ENCODE peak calls at places on chromosome 5, in four cellular contexts. One of them, this sample, is unnamed.

GRCh38 chr5:118597448-118597847 is 390.9 kb downstream of the DTWD2 start:
- DNase-seq in HepG2: no peak
- DNase-seq in Panc1: no peak
- DNase-seq in HCT116: no peak
- DNase-seq in this sample: no peak

GRCh38 chr5:117204926-117205869 is 630.6 kb upstream of the SEMA6A start:
- DNase-seq in HCT116: no peak
- DNase-seq in Panc1: no peak
- DNase-seq in HepG2: no peak
- DNase-seq in this sample: no peak

GRCh38 chr5:150410524-150411244 is 2.0 kb downstream of the CD74 start:
- DNase-seq in HepG2: peak
- DNase-seq in Panc1: peak
- DNase-seq in HCT116: peak
- DNase-seq in this sample: no peak

GRCh38 chr5:37722236-37723146 is 117.3 kb downstream of the GDNF start:
- DNase-seq in HCT116: peak
- DNase-seq in HepG2: peak
- DNase-seq in Panc1: peak
- DNase-seq in this sample: peak

GRCh38 chr5:75048457-75048953 is 3.9 kb downstream of the GCNT4 start:
- DNase-seq in Panc1: no peak
- DNase-seq in HCT116: no peak
- DNase-seq in HepG2: no peak
- DNase-seq in this sample: no peak

GRCh38 chr5:121378559-121379359 is 472.9 kb upstream of the FTMT start:
- DNase-seq in HepG2: no peak
- DNase-seq in HCT116: no peak
- DNase-seq in Panc1: no peak
- DNase-seq in this sample: no peak

GRCh38 chr5:180484813-180485212 is 9.4 kb upstream of the CNOT6 start:
- DNase-seq in HCT116: no peak
- DNase-seq in Panc1: no peak
- DNase-seq in HepG2: no peak
- DNase-seq in this sample: no peak

GRCh38 chr5:41835625-41836024 is 34.6 kb downstream of the OXCT1 start:
- DNase-seq in HepG2: no peak
- DNase-seq in HCT116: peak
- DNase-seq in Panc1: no peak
- DNase-seq in this sample: no peak

GRCh38 chr5:14011089-14012004 is 66.9 kb upstream of the DNAH5 start:
- DNase-seq in HCT116: peak
- DNase-seq in Panc1: peak
- DNase-seq in HepG2: peak
- DNase-seq in this sample: peak

GRCh38 chr5:30041291-30041690 is 1152.2 kb upstream of the CDH6 start:
- DNase-seq in HepG2: no peak
- DNase-seq in HCT116: no peak
- DNase-seq in Panc1: no peak
- DNase-seq in this sample: no peak

GRCh38 chr5:177475563-177476427 is 2.4 kb upstream of the DBN1 start:
- DNase-seq in HepG2: no peak
- DNase-seq in HCT116: no peak
- DNase-seq in Panc1: no peak
- DNase-seq in this sample: no peak

GRCh38 chr5:173913686-173914321 is 25.7 kb downstream of the CPEB4 start:
- DNase-seq in Panc1: no peak
- DNase-seq in HCT116: no peak
- DNase-seq in HepG2: no peak
- DNase-seq in this sample: no peak

GRCh38 chr5:59579101-59579885 is 314.2 kb downstream of the PDE4D start:
- DNase-seq in Panc1: no peak
- DNase-seq in HepG2: peak
- DNase-seq in HCT116: no peak
- DNase-seq in this sample: no peak

GRCh38 chr5:179268399-179268952 is 76.8 kb downstream of the ADAMTS2 start:
- DNase-seq in Panc1: no peak
- DNase-seq in HepG2: peak
- DNase-seq in HCT116: no peak
- DNase-seq in this sample: no peak

GRCh38 chr5:8081179-8081578 is 212.2 kb downstream of the MTRR start:
- DNase-seq in HepG2: no peak
- DNase-seq in Panc1: no peak
- DNase-seq in HCT116: no peak
- DNase-seq in this sample: no peak

GRCh38 chr5:32790411-32790951 is 79.4 kb downstream of the NPR3 start:
- DNase-seq in HCT116: no peak
- DNase-seq in Panc1: no peak
- DNase-seq in HepG2: no peak
- DNase-seq in this sample: no peak

GRCh38 chr5:34038430-34038829 is 4.6 kb downstream of the C1QTNF3 start:
- DNase-seq in Panc1: no peak
- DNase-seq in HepG2: no peak
- DNase-seq in HCT116: no peak
- DNase-seq in this sample: no peak

GRCh38 chr5:161580621-161581020 is 34.1 kb upstream of the GABRB2 start:
- DNase-seq in HCT116: no peak
- DNase-seq in HepG2: no peak
- DNase-seq in Panc1: no peak
- DNase-seq in this sample: no peak

DNA sequence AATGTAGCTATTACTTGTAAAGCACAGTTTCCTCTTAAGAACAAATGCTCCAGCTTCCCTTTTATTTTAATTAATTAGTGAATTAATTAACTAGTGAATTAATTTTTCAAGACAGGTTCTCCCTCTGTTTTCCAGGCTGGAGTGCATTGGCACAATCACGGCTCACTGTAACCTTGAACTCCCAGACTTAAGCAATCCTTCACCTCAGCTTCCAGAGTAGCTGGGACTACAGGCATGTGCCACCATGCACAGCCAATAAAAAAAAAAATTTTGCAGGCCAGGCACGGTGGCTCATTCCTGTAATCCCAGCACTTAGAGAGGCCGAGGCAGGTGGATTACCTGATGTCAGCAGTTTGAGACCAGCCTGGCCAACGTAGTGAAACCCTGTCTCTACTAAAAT is 44.1 kb downstream of the FCHO2 start:
- DNase-seq in Panc1: no peak
- DNase-seq in HepG2: no peak
- DNase-seq in HCT116: no peak
- DNase-seq in this sample: no peak
- TF ChIP-seq TCF7L2 in Panc1: no peak
- TF ChIP-seq TCF7L2 in HepG2: no peak
- TF ChIP-seq TCF7L2 in HCT116: no peak
- TF ChIP-seq TCF7L2 in this sample: no peak

GRCh38 chr5:140632366-140633080 is 452 bp downstream of the CD14 start:
- DNase-seq in Panc1: no peak
- DNase-seq in HCT116: no peak
- DNase-seq in HepG2: no peak
- DNase-seq in this sample: no peak
- H3K4me3 ChIP-seq in Panc1: peak
- H3K4me3 ChIP-seq in HCT116: no peak
- H3K4me3 ChIP-seq in HepG2: peak
- H3K4me3 ChIP-seq in this sample: no peak

GRCh38 chr5:164420161-164420560 is 914.7 kb downstream of the MAT2B start:
- DNase-seq in HepG2: no peak
- DNase-seq in HCT116: no peak
- DNase-seq in Panc1: no peak
- DNase-seq in this sample: no peak
- TF ChIP-seq TCF7L2 in HepG2: no peak
- TF ChIP-seq TCF7L2 in HCT116: no peak
- TF ChIP-seq TCF7L2 in Panc1: no peak
- TF ChIP-seq TCF7L2 in this sample: no peak

DNA sequence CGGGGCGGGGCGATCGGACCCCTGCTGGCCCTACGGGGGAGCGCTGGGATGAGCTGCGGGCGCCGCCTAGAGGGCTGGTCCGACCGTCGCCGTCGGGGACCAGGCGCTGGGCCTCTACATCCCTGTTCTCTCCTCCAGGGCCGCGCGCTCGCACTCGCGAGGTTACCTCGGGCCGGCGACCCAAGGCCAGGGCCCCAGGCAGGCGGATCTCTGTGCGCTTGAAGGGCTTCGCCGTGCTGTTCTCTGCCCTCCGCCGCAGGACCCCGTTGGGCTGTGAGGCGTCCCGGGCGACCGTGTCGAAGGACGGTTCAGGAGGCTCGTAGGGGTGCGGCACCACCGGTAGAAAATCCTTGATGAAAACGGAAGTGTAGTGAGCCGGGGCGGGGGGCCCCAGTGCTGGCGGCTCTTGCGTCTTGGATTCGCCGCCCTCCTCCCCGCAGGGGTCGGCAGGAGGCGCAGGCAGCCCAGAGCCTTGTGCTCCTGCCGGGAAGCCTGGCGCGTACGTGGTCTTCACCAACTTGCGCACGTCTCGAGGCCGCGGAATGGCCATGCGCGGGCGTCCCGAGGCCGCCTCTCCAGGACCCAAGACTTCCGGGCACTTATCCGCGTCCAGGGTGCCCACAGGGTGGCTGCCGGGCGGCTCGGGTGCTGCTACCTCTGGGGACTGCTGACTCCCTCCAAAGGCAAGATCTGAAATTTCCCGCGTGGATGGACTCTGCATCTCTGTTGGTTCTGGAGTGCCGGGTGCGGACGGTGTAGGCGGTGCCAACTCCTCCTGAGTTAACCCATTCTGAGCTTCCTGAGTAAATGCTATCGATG is 2.0 kb downstream of the PROB1 start:
- DNase-seq in HCT116: peak
- DNase-seq in HepG2: no peak
- DNase-seq in Panc1: peak
- DNase-seq in this sample: no peak
- H3K4me3 ChIP-seq in HCT116: peak
- H3K4me3 ChIP-seq in HepG2: no peak
- H3K4me3 ChIP-seq in Panc1: peak
- H3K4me3 ChIP-seq in this sample: no peak

GRCh38 chr5:96655506-96655905 is 6.7 kb upstream of the CAST start:
- DNase-seq in HepG2: no peak
- DNase-seq in HCT116: no peak
- DNase-seq in Panc1: no peak
- DNase-seq in this sample: no peak
- TF ChIP-seq TCF7L2 in HepG2: no peak
- TF ChIP-seq TCF7L2 in HCT116: no peak
- TF ChIP-seq TCF7L2 in Panc1: no peak
- TF ChIP-seq TCF7L2 in this sample: no peak

GRCh38 chr5:82406200-82406773 is 128.1 kb upstream of the RPS23 start:
- DNase-seq in Panc1: no peak
- DNase-seq in HepG2: no peak
- DNase-seq in HCT116: no peak
- DNase-seq in this sample: no peak
- H3K4me3 ChIP-seq in Panc1: no peak
- H3K4me3 ChIP-seq in HepG2: no peak
- H3K4me3 ChIP-seq in HCT116: no peak
- H3K4me3 ChIP-seq in this sample: no peak

DNA sequence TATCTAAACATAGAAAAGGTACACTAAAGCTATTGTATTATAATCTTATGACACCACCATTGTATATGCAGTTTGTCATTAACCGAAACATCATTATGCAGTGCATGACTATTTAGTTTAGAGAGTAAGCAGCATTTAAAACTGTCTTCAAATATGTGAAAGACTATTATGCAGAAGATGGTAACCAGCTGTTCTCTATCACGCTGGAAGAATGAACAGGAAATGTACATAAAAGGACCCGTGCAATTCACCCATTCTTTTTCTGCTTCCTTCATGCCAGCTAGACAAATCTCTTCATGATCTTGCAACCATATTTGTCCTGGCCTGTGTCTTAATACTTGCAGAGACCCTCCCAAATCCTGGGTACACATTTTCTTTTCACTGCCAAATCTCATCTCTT is 58.7 kb downstream of the ITGA1 start:
- DNase-seq in HCT116: no peak
- DNase-seq in HepG2: no peak
- DNase-seq in Panc1: no peak
- DNase-seq in this sample: no peak
- TF ChIP-seq TCF7L2 in HCT116: no peak
- TF ChIP-seq TCF7L2 in HepG2: no peak
- TF ChIP-seq TCF7L2 in Panc1: no peak
- TF ChIP-seq TCF7L2 in this sample: no peak

DNA sequence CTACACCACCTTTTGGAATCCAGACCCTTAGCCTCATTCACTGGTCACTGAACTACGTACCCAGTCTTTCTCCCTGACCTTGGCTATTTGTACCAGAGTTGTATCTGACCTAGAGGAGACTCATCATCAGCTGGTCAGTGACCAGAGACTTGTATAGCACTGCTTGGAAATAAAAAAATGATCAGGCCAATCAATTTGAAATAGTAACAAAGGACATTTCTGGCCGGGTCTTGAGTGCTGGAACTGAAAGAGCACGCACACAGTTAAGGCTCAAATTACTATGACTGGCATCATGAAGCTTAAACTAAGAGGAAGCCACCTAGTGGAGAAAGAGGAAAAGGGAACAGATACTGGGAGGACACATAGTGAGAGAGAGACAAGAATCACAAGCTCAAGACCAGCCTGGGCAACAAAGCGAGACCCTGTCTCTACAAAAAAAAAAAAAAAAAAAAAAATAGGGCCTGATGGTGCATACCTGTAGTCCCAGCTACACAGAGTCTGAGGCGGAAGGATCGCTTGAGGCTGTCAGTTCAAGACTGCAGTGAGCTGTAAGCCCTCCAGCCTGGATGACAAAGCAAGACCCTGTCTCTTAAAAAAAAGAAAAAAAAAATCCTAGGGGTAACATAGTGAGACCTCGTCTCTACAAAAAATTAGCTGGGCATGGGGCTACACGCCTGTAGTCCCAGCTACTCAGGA is 12.8 kb upstream of the SRP19 start:
- DNase-seq in HCT116: peak
- DNase-seq in HepG2: peak
- DNase-seq in Panc1: peak
- DNase-seq in this sample: peak
- H3K4me3 ChIP-seq in HCT116: no peak
- H3K4me3 ChIP-seq in HepG2: no peak
- H3K4me3 ChIP-seq in Panc1: no peak
- H3K4me3 ChIP-seq in this sample: no peak

GRCh38 chr5:114657342-114658130 is 295.7 kb downstream of the KCNN2 start:
- DNase-seq in HCT116: no peak
- DNase-seq in Panc1: no peak
- DNase-seq in HepG2: no peak
- DNase-seq in this sample: no peak

GRCh38 chr5:114658179-114658578 is 296.3 kb downstream of the KCNN2 start:
- DNase-seq in HepG2: no peak
- DNase-seq in HCT116: no peak
- DNase-seq in Panc1: no peak
- DNase-seq in this sample: no peak
- TF ChIP-seq TCF7L2 in HepG2: no peak
- TF ChIP-seq TCF7L2 in HCT116: no peak
- TF ChIP-seq TCF7L2 in Panc1: no peak
- TF ChIP-seq TCF7L2 in this sample: no peak

This sample was measured in K562.